ENCODE peak calls at places on chromosomes 13 and 19, in seven cellular contexts. One of them, this sample, is unnamed.

GRCh38 chr13:114101325-114101821 is 31.1 kb downstream of the RASA3 start:
- DNase-seq in HAP-1: no peak
- DNase-seq in iPS-NIHi11: no peak
- DNase-seq in ovary: peak; percentile 32
- DNase-seq in sciatic nerve: peak; percentile 62
- DNase-seq in tibial nerve: no peak
- DNase-seq in activated T-cell treated with anti-CD3 and anti-CD28 coated beads, Interleukin-2, amount 50 U/mL, for 1 hour: peak; percentile 19
- DNase-seq in this sample: no peak

GRCh38 chr13:48006396-48006795 is 5.3 kb upstream of the SUCLA2 start:
- DNase-seq in iPS-NIHi11: no peak
- DNase-seq in ovary: no peak
- DNase-seq in tibial nerve: no peak
- DNase-seq in sciatic nerve: no peak
- DNase-seq in activated T-cell treated with anti-CD3 and anti-CD28 coated beads, Interleukin-2, amount 50 U/mL, for 1 hour: no peak
- DNase-seq in HAP-1: no peak
- DNase-seq in this sample: no peak

GRCh38 chr19:12244370-12244769 is 50.3 kb downstream of the ZNF44 start:
- DNase-seq in activated T-cell treated with anti-CD3 and anti-CD28 coated beads, Interleukin-2, amount 50 U/mL, for 1 hour: no peak
- DNase-seq in ovary: no peak
- DNase-seq in iPS-NIHi11: no peak
- DNase-seq in tibial nerve: no peak
- DNase-seq in sciatic nerve: no peak
- DNase-seq in HAP-1: no peak
- DNase-seq in this sample: peak; percentile 17

GRCh38 chr13:61024046-61024445 is 391.6 kb downstream of the PCDH20 start:
- DNase-seq in iPS-NIHi11: no peak
- DNase-seq in activated T-cell treated with anti-CD3 and anti-CD28 coated beads, Interleukin-2, amount 50 U/mL, for 1 hour: no peak
- DNase-seq in ovary: no peak
- DNase-seq in sciatic nerve: no peak
- DNase-seq in tibial nerve: no peak
- DNase-seq in HAP-1: no peak
- DNase-seq in this sample: no peak

GRCh38 chr13:19864339-19865309 is 1.2 kb upstream of the ZMYM5 start:
- DNase-seq in HAP-1: no peak
- DNase-seq in tibial nerve: peak; percentile 88
- DNase-seq in sciatic nerve: peak; percentile 84
- DNase-seq in ovary: peak; percentile 79
- DNase-seq in activated T-cell treated with anti-CD3 and anti-CD28 coated beads, Interleukin-2, amount 50 U/mL, for 1 hour: peak; percentile 81
- DNase-seq in iPS-NIHi11: peak; percentile 46
- DNase-seq in this sample: peak; percentile 82

GRCh38 chr19:21491161-21491560 is 14.2 kb upstream of the ZNF429 start:
- DNase-seq in HAP-1: no peak
- DNase-seq in ovary: no peak
- DNase-seq in sciatic nerve: no peak
- DNase-seq in activated T-cell treated with anti-CD3 and anti-CD28 coated beads, Interleukin-2, amount 50 U/mL, for 1 hour: no peak
- DNase-seq in iPS-NIHi11: no peak
- DNase-seq in tibial nerve: no peak
- DNase-seq in this sample: peak; percentile 42

GRCh38 chr19:28981994-28982393 is 231.0 kb downstream of the UQCRFS1 start:
- DNase-seq in HAP-1: no peak
- DNase-seq in sciatic nerve: no peak
- DNase-seq in tibial nerve: no peak
- DNase-seq in ovary: no peak
- DNase-seq in activated T-cell treated with anti-CD3 and anti-CD28 coated beads, Interleukin-2, amount 50 U/mL, for 1 hour: no peak
- DNase-seq in iPS-NIHi11: no peak
- DNase-seq in this sample: no peak

GRCh38 chr13:31008400-31009115 is 76.1 kb downstream of the TEX26 start:
- DNase-seq in HAP-1: no peak
- DNase-seq in tibial nerve: no peak
- DNase-seq in iPS-NIHi11: no peak
- DNase-seq in ovary: no peak
- DNase-seq in activated T-cell treated with anti-CD3 and anti-CD28 coated beads, Interleukin-2, amount 50 U/mL, for 1 hour: no peak
- DNase-seq in sciatic nerve: no peak
- DNase-seq in this sample: no peak

GRCh38 chr13:99955747-99956472 is 15.7 kb downstream of the ZIC5 start:
- DNase-seq in ovary: no peak
- DNase-seq in iPS-NIHi11: no peak
- DNase-seq in activated T-cell treated with anti-CD3 and anti-CD28 coated beads, Interleukin-2, amount 50 U/mL, for 1 hour: peak; percentile 24
- DNase-seq in sciatic nerve: no peak
- DNase-seq in HAP-1: no peak
- DNase-seq in tibial nerve: no peak
- DNase-seq in this sample: no peak

GRCh38 chr19:30799854-30800755 is 427.9 kb downstream of the ZNF536 start:
- DNase-seq in iPS-NIHi11: peak; percentile 86
- DNase-seq in activated T-cell treated with anti-CD3 and anti-CD28 coated beads, Interleukin-2, amount 50 U/mL, for 1 hour: peak; percentile 25
- DNase-seq in ovary: peak; percentile 44
- DNase-seq in tibial nerve: peak; percentile 47
- DNase-seq in sciatic nerve: no peak
- DNase-seq in HAP-1: peak; percentile 79
- DNase-seq in this sample: no peak

GRCh38 chr13:100176781-100177389 is 88.0 kb downstream of the PCCA start:
- DNase-seq in HAP-1: peak; percentile 57
- DNase-seq in iPS-NIHi11: no peak
- DNase-seq in ovary: no peak
- DNase-seq in activated T-cell treated with anti-CD3 and anti-CD28 coated beads, Interleukin-2, amount 50 U/mL, for 1 hour: no peak
- DNase-seq in tibial nerve: no peak
- DNase-seq in sciatic nerve: no peak
- DNase-seq in this sample: no peak

GRCh38 chr19:556611-557382 is 12.9 kb downstream of the GZMM start:
- DNase-seq in iPS-NIHi11: no peak
- DNase-seq in ovary: no peak
- DNase-seq in activated T-cell treated with anti-CD3 and anti-CD28 coated beads, Interleukin-2, amount 50 U/mL, for 1 hour: no peak
- DNase-seq in sciatic nerve: no peak
- DNase-seq in tibial nerve: no peak
- DNase-seq in HAP-1: no peak
- DNase-seq in this sample: no peak

GRCh38 chr19:4362871-4363545 is 19.6 kb downstream of the MPND start:
- DNase-seq in iPS-NIHi11: peak; percentile 59
- DNase-seq in ovary: no peak
- DNase-seq in sciatic nerve: no peak
- DNase-seq in HAP-1: no peak
- DNase-seq in activated T-cell treated with anti-CD3 and anti-CD28 coated beads, Interleukin-2, amount 50 U/mL, for 1 hour: no peak
- DNase-seq in tibial nerve: no peak
- DNase-seq in this sample: no peak

GRCh38 chr13:84137292-84137691 is 255.0 kb upstream of the SLITRK1 start:
- DNase-seq in iPS-NIHi11: no peak
- DNase-seq in activated T-cell treated with anti-CD3 and anti-CD28 coated beads, Interleukin-2, amount 50 U/mL, for 1 hour: peak; percentile 31
- DNase-seq in sciatic nerve: no peak
- DNase-seq in ovary: no peak
- DNase-seq in HAP-1: no peak
- DNase-seq in tibial nerve: no peak
- DNase-seq in this sample: peak; percentile 89

GRCh38 chr13:113897161-113897560 is 33.3 kb upstream of the GAS6 start:
- DNase-seq in activated T-cell treated with anti-CD3 and anti-CD28 coated beads, Interleukin-2, amount 50 U/mL, for 1 hour: no peak
- DNase-seq in iPS-NIHi11: no peak
- DNase-seq in sciatic nerve: no peak
- DNase-seq in tibial nerve: no peak
- DNase-seq in ovary: no peak
- DNase-seq in HAP-1: no peak
- DNase-seq in this sample: no peak

GRCh38 chr13:89380101-89380500 is 1708.9 kb downstream of the SLITRK5 start:
- DNase-seq in HAP-1: no peak
- DNase-seq in ovary: no peak
- DNase-seq in activated T-cell treated with anti-CD3 and anti-CD28 coated beads, Interleukin-2, amount 50 U/mL, for 1 hour: no peak
- DNase-seq in tibial nerve: no peak
- DNase-seq in sciatic nerve: no peak
- DNase-seq in iPS-NIHi11: no peak
- DNase-seq in this sample: no peak

GRCh38 chr13:95298971-95299627 is 2.2 kb downstream of the ABCC4 start:
- DNase-seq in sciatic nerve: no peak
- DNase-seq in HAP-1: no peak
- DNase-seq in activated T-cell treated with anti-CD3 and anti-CD28 coated beads, Interleukin-2, amount 50 U/mL, for 1 hour: no peak
- DNase-seq in tibial nerve: no peak
- DNase-seq in ovary: no peak
- DNase-seq in iPS-NIHi11: no peak
- DNase-seq in this sample: no peak

GRCh38 chr13:97223711-97224461 is 1.8 kb downstream of the MBNL2 start:
- DNase-seq in activated T-cell treated with anti-CD3 and anti-CD28 coated beads, Interleukin-2, amount 50 U/mL, for 1 hour: peak; percentile 30
- DNase-seq in sciatic nerve: no peak
- DNase-seq in ovary: peak; percentile 74
- DNase-seq in tibial nerve: peak; percentile 81
- DNase-seq in HAP-1: peak; percentile 61
- DNase-seq in iPS-NIHi11: peak; percentile 26
- DNase-seq in this sample: peak; percentile 74

GRCh38 chr13:31598990-31599389 is 140.3 kb upstream of the RXFP2 start:
- DNase-seq in ovary: no peak
- DNase-seq in tibial nerve: no peak
- DNase-seq in activated T-cell treated with anti-CD3 and anti-CD28 coated beads, Interleukin-2, amount 50 U/mL, for 1 hour: no peak
- DNase-seq in HAP-1: no peak
- DNase-seq in sciatic nerve: no peak
- DNase-seq in iPS-NIHi11: no peak
- DNase-seq in this sample: no peak

GRCh38 chr19:3243851-3244700 is 19.6 kb downstream of the CELF5 start:
- DNase-seq in ovary: no peak
- DNase-seq in HAP-1: peak; percentile 87
- DNase-seq in iPS-NIHi11: peak; percentile 71
- DNase-seq in sciatic nerve: no peak
- DNase-seq in tibial nerve: no peak
- DNase-seq in activated T-cell treated with anti-CD3 and anti-CD28 coated beads, Interleukin-2, amount 50 U/mL, for 1 hour: peak; percentile 50
- DNase-seq in this sample: peak; percentile 30

GRCh38 chr19:3055741-3056453 is 6.4 kb downstream of the TLE5 start:
- DNase-seq in HAP-1: peak; percentile 68
- DNase-seq in tibial nerve: no peak
- DNase-seq in activated T-cell treated with anti-CD3 and anti-CD28 coated beads, Interleukin-2, amount 50 U/mL, for 1 hour: no peak
- DNase-seq in iPS-NIHi11: peak; percentile 61
- DNase-seq in sciatic nerve: no peak
- DNase-seq in ovary: peak; percentile 60
- DNase-seq in this sample: no peak

GRCh38 chr13:32859893-32860292 is 156.3 kb upstream of the KL start:
- DNase-seq in ovary: no peak
- DNase-seq in HAP-1: no peak
- DNase-seq in tibial nerve: no peak
- DNase-seq in iPS-NIHi11: no peak
- DNase-seq in activated T-cell treated with anti-CD3 and anti-CD28 coated beads, Interleukin-2, amount 50 U/mL, for 1 hour: no peak
- DNase-seq in sciatic nerve: no peak
- DNase-seq in this sample: no peak

GRCh38 chr13:102799544-102800144 is 725 bp downstream of the BIVM start:
- DNase-seq in ovary: no peak
- DNase-seq in activated T-cell treated with anti-CD3 and anti-CD28 coated beads, Interleukin-2, amount 50 U/mL, for 1 hour: no peak
- DNase-seq in HAP-1: peak; percentile 38
- DNase-seq in sciatic nerve: peak; percentile 65
- DNase-seq in iPS-NIHi11: peak; percentile 36
- DNase-seq in tibial nerve: no peak
- DNase-seq in this sample: no peak

GRCh38 chr13:66152596-66152995 is 1077.5 kb downstream of the PCDH9 start:
- DNase-seq in iPS-NIHi11: no peak
- DNase-seq in tibial nerve: no peak
- DNase-seq in activated T-cell treated with anti-CD3 and anti-CD28 coated beads, Interleukin-2, amount 50 U/mL, for 1 hour: no peak
- DNase-seq in sciatic nerve: no peak
- DNase-seq in HAP-1: no peak
- DNase-seq in ovary: no peak
- DNase-seq in this sample: no peak

GRCh38 chr19:47107953-47108746 is 5.4 kb downstream of the ZC3H4 start:
- DNase-seq in HAP-1: no peak
- DNase-seq in ovary: no peak
- DNase-seq in activated T-cell treated with anti-CD3 and anti-CD28 coated beads, Interleukin-2, amount 50 U/mL, for 1 hour: no peak
- DNase-seq in iPS-NIHi11: no peak
- DNase-seq in tibial nerve: no peak
- DNase-seq in sciatic nerve: no peak
- DNase-seq in this sample: no peak

GRCh38 chr13:98664924-98665637 is 87.4 kb downstream of the SLC15A1 start:
- DNase-seq in HAP-1: no peak
- DNase-seq in ovary: no peak
- DNase-seq in iPS-NIHi11: no peak
- DNase-seq in activated T-cell treated with anti-CD3 and anti-CD28 coated beads, Interleukin-2, amount 50 U/mL, for 1 hour: no peak
- DNase-seq in sciatic nerve: no peak
- DNase-seq in tibial nerve: no peak
- DNase-seq in this sample: no peak

GRCh38 chr13:51833980-51834379 is 11.0 kb downstream of the TMEM272 start:
- DNase-seq in tibial nerve: no peak
- DNase-seq in sciatic nerve: no peak
- DNase-seq in ovary: no peak
- DNase-seq in activated T-cell treated with anti-CD3 and anti-CD28 coated beads, Interleukin-2, amount 50 U/mL, for 1 hour: no peak
- DNase-seq in iPS-NIHi11: no peak
- DNase-seq in HAP-1: no peak
- DNase-seq in this sample: no peak

GRCh38 chr13:65417953-65418352 is 1812.2 kb downstream of the PCDH9 start:
- DNase-seq in activated T-cell treated with anti-CD3 and anti-CD28 coated beads, Interleukin-2, amount 50 U/mL, for 1 hour: no peak
- DNase-seq in tibial nerve: no peak
- DNase-seq in ovary: no peak
- DNase-seq in iPS-NIHi11: no peak
- DNase-seq in sciatic nerve: no peak
- DNase-seq in HAP-1: no peak
- DNase-seq in this sample: no peak